ENCODE peak calls at places on chromosomes 16 and 17, in five cellular contexts. N, H, J, F and P are unnamed samples.

GRCh38 chr17:54982399-54982798 is 13.8 kb downstream of the STXBP4 start:
- DNase-seq in N (no peak), J (no peak), F (no peak), H (no peak), P (peak)

GRCh38 chr17:36631022-36631421 is 29.6 kb downstream of the MRM1 start:
- DNase-seq in J (no peak), N (no peak), F (no peak), H (no peak), P (no peak)

GRCh38 chr16:27471661-27472060 is 69.7 kb downstream of the IL21R start:
- DNase-seq in H (no peak), F (no peak), N (no peak), J (no peak), P (no peak)

GRCh38 chr16:29804455-29805231 is 1.7 kb upstream of the MAZ start:
- DNase-seq in H (no peak), N (peak), J (peak), F (no peak), P (peak)

GRCh38 chr17:41864837-41865595 is at the start of gene KLHL11:
- DNase-seq in J (peak), F (peak), H (peak), N (peak), P (peak)

GRCh38 chr16:8931864-8932263 is 31.8 kb downstream of the USP7 start:
- DNase-seq in J (peak), N (peak), F (peak), H (peak), P (peak)

GRCh38 chr16:68335175-68335574 is 24.4 kb downstream of the PRMT7 start:
- DNase-seq in H (no peak), N (no peak), F (no peak), J (peak), P (no peak)

GRCh38 chr16:50151322-50151721 is 1.8 kb upstream of the TENT4B start:
- DNase-seq in N (no peak), H (no peak), J (no peak), F (no peak), P (no peak)

GRCh38 chr16:27718767-27719445 is 169.0 kb downstream of the KATNIP start:
- DNase-seq in N (no peak), F (no peak), J (no peak), H (no peak), P (no peak)

GRCh38 chr17:48961516-48962233 is 6.7 kb downstream of the GIP start:
- DNase-seq in N (no peak), F (peak), H (no peak), J (peak), P (peak)

GRCh38 chr17:28849281-28849680 is 5.5 kb upstream of the ERAL1 start:
- DNase-seq in F (no peak), N (no peak), H (no peak), J (peak), P (no peak)

GRCh38 chr16:30557397-30557949 is 701 bp downstream of the ZNF764 start:
- DNase-seq in J (peak), F (no peak), H (no peak), N (no peak), P (no peak)

GRCh38 chr17:19621697-19622096 is 26.9 kb upstream of the ALDH3A2 start:
- DNase-seq in F (no peak), H (no peak), J (no peak), N (no peak), P (no peak)

GRCh38 chr17:56185491-56185890 is 32.2 kb downstream of the ANKFN1 start:
- DNase-seq in J (peak), H (no peak), N (no peak), F (no peak), P (no peak)

GRCh38 chr16:58418026-58418425 is 25.8 kb downstream of the GINS3 start:
- DNase-seq in H (no peak), J (no peak), N (no peak), F (no peak), P (no peak)

GRCh38 chr16:11986521-11987057 is 10.1 kb downstream of the SNX29 start:
- DNase-seq in F (no peak), N (no peak), J (no peak), H (no peak), P (peak)

GRCh38 chr17:66268247-66268927 is 34.0 kb upstream of the PRKCA start:
- DNase-seq in F (peak), N (no peak), J (peak), H (no peak), P (peak)

GRCh38 chr16:26824469-26824868 is 242.3 kb upstream of the C16orf82 start:
- DNase-seq in H (no peak), F (no peak), J (no peak), N (no peak), P (no peak)

GRCh38 chr16:79592150-79592549 is 8.4 kb downstream of the MAF start:
- DNase-seq in N (no peak), J (no peak), H (no peak), F (no peak), P (no peak)